ENCODE peak calls at places on chromosomes 13 and 19, in five cellular contexts. Z is NCI-H1694 treated with DMSO at 0.1 percent for 48 hours; V is CD8-positive, alpha-beta memory T cell; E is Calu3; O is C1 segment of cervical spinal cord. C is an unnamed sample.

GRCh38 chr19:49809155-49809986 is 3.7 kb downstream of the FUZ start:
- DNase-seq in Z (peak), O (peak), V (peak), E (no peak), C (peak)

GRCh38 chr13:34026308-34026707 is 208.4 kb downstream of the RFC3 start:
- DNase-seq in Z (no peak), O (no peak), V (no peak), E (no peak), C (no peak)

GRCh38 chr13:100275746-100276145 is 186.9 kb downstream of the PCCA start:
- DNase-seq in Z (no peak), O (no peak), V (no peak), E (no peak), C (no peak)

GRCh38 chr13:111642156-111642767 is 321.8 kb downstream of the TEX29 start:
- DNase-seq in E (no peak), V (no peak), Z (no peak), O (no peak), C (no peak)

GRCh38 chr13:80787604-80788003 is 446.7 kb upstream of the SPRY2 start:
- DNase-seq in Z (no peak), V (no peak), E (no peak), O (no peak), C (no peak)

GRCh38 chr13:81080911-81081454 is 740.1 kb upstream of the SPRY2 start:
- DNase-seq in O (no peak), E (no peak), Z (no peak), V (no peak), C (no peak)

GRCh38 chr19:55435020-55435419 is 8.1 kb downstream of the SHISA7 start:
- DNase-seq in Z (no peak), E (no peak), V (no peak), O (no peak), C (no peak)

GRCh38 chr19:43126720-43127119 is 44.2 kb upstream of the PSG2 start:
- DNase-seq in E (no peak), O (no peak), V (no peak), Z (no peak), C (no peak)

GRCh38 chr19:5138606-5139594 is 170.0 kb downstream of the KDM4B start:
- DNase-seq in O (no peak), V (peak), E (no peak), Z (no peak), C (peak)

GRCh38 chr13:29436721-29437250 is 158.7 kb downstream of the SLC7A1 start:
- DNase-seq in Z (no peak), V (no peak), O (no peak), E (no peak), C (no peak)

GRCh38 chr13:41263261-41263971 is at the start of gene MTRF1:
- DNase-seq in Z (peak), V (peak), E (peak), O (peak), C (peak)

GRCh38 chr13:113033498-113033897 is 64.5 kb downstream of the MCF2L start:
- DNase-seq in V (no peak), O (no peak), Z (no peak), E (no peak), C (no peak)

GRCh38 chr13:33536639-33537425 is 251.3 kb upstream of the STARD13 start:
- DNase-seq in V (no peak), E (no peak), Z (no peak), O (no peak), C (no peak)

GRCh38 chr13:99812611-99813010 is 159.0 kb downstream of the ZIC5 start:
- DNase-seq in O (no peak), Z (peak), V (no peak), E (peak), C (no peak)

GRCh38 chr19:41427647-41428480 is 690 bp upstream of the B3GNT8 start:
- DNase-seq in O (no peak), Z (no peak), V (peak), E (no peak), C (peak)

GRCh38 chr13:44312898-44313551 is 60.6 kb upstream of the SERP2 start:
- DNase-seq in O (no peak), E (peak), V (no peak), Z (no peak), C (no peak)

GRCh38 chr19:19554074-19555023 is 16.3 kb downstream of the CILP2 start:
- DNase-seq in E (peak), V (peak), O (no peak), Z (no peak), C (peak)

GRCh38 chr13:61546911-61547310 is 131.3 kb upstream of the PCDH20 start:
- DNase-seq in V (no peak), O (no peak), Z (no peak), E (no peak), C (no peak)

GRCh38 chr19:33125929-33126388 is 6.0 kb upstream of the WDR88 start:
- DNase-seq in V (peak), Z (peak), O (peak), E (peak), C (peak)

GRCh38 chr13:30121666-30122065 is 185.7 kb downstream of the KATNAL1 start:
- DNase-seq in Z (no peak), O (no peak), E (no peak), V (no peak), C (no peak)

GRCh38 chr19:55537741-55538111 is 793 bp upstream of the SBK2 start:
- DNase-seq in Z (no peak), E (no peak), O (no peak), V (no peak), C (no peak)

GRCh38 chr13:49395416-49396277 is 48.2 kb downstream of the CAB39L start:
- DNase-seq in E (no peak), Z (no peak), V (no peak), O (no peak), C (no peak)

GRCh38 chr19:55133639-55134444 is 15.2 kb downstream of the TNNT1 start:
- DNase-seq in Z (no peak), O (no peak), V (no peak), E (no peak), C (no peak)

GRCh38 chr13:112903071-112903577 is 65.9 kb upstream of the MCF2L start:
- DNase-seq in O (no peak), V (no peak), E (no peak), Z (no peak), C (no peak)

GRCh38 chr13:114008964-114009589 is 35.2 kb upstream of the C13orf46 start:
- DNase-seq in E (no peak), V (no peak), O (no peak), Z (no peak), C (no peak)

GRCh38 chr19:10122066-10122465 is 2.4 kb upstream of the EIF3G start:
- DNase-seq in Z (no peak), O (no peak), E (no peak), V (no peak), C (no peak)

GRCh38 chr13:113119166-113119821 is 3.3 kb upstream of the F10 start:
- DNase-seq in O (no peak), Z (no peak), V (no peak), E (no peak), C (no peak)

C was measured in CD4-positive, CD25-positive, alpha-beta regulatory T cell.